ENCODE peak calls at places on chromosome 12, in six cellular contexts. H, X, W, U, L and I are unnamed samples.

GRCh38 chr12:91155990-91156389 is 26.6 kb downstream of the DCN start:
- DNase-seq in X (no peak), U (no peak), H (no peak), L (no peak), W (no peak), I (no peak)

GRCh38 chr12:131779027-131779426 is 49.2 kb upstream of the MMP17 start:
- DNase-seq in W (no peak), H (no peak), L (no peak), U (peak; percentile 27), X (no peak), I (no peak)

GRCh38 chr12:53005215-53005985 is 856 bp upstream of the EIF4B start:
- DNase-seq in W (peak; percentile 69), H (peak; percentile 17), U (no peak), X (no peak), L (no peak), I (no peak)

GRCh38 chr12:115324949-115325638 is 641.1 kb upstream of the TBX3 start:
- DNase-seq in L (no peak), H (no peak), X (no peak), U (no peak), W (no peak), I (no peak)

GRCh38 chr12:12439636-12440035 is 82.8 kb downstream of the BORCS5 start:
- DNase-seq in W (no peak), L (no peak), X (peak; percentile 98), H (no peak), U (peak; percentile 81), I (no peak)

GRCh38 chr12:57250956-57251355 is at the start of gene STAC3:
- DNase-seq in X (no peak), H (no peak), U (no peak), W (no peak), L (no peak), I (no peak)

GRCh38 chr12:26629864-26630263 is 203.1 kb downstream of the ITPR2 start:
- DNase-seq in L (no peak), H (no peak), X (peak; percentile 59), U (no peak), W (no peak), I (no peak)

GRCh38 chr12:124713436-124714082 is 146.1 kb upstream of the NCOR2 start:
- DNase-seq in W (no peak), U (peak; percentile 79), H (no peak), L (no peak), X (peak; percentile 81), I (no peak)

GRCh38 chr12:53870122-53870521 is 68.5 kb upstream of the HOXC13 start:
- DNase-seq in L (no peak), U (no peak), H (no peak), X (no peak), W (no peak), I (no peak)

GRCh38 chr12:108312885-108313203 is 26.3 kb downstream of the CMKLR1 start:
- DNase-seq in H (no peak), W (peak; percentile 91), X (no peak), L (no peak), U (no peak), I (no peak)

GRCh38 chr12:114710151-114710550 is 26.2 kb upstream of the TBX3 start:
- DNase-seq in L (no peak), X (no peak), H (no peak), U (no peak), W (peak; percentile 22), I (no peak)

GRCh38 chr12:85278598-85279448 is 1.2 kb upstream of the ALX1 start:
- DNase-seq in X (no peak), W (peak; percentile 55), L (no peak), H (no peak), U (no peak), I (no peak)

GRCh38 chr12:101698782-101699347 is 1.4 kb downstream of the CHPT1 start:
- DNase-seq in U (no peak), L (no peak), X (peak; percentile 5), H (no peak), W (no peak), I (no peak)

GRCh38 chr12:48002773-48003218 is 1.5 kb downstream of the COL2A1 start:
- DNase-seq in L (peak; percentile 47), X (peak; percentile 32), U (no peak), W (peak; percentile 74), H (peak; percentile 68), I (no peak)

GRCh38 chr12:120961604-120962486 is 16.5 kb upstream of the HNF1A start:
- DNase-seq in H (no peak), U (no peak), W (no peak), X (no peak), L (no peak), I (no peak)

GRCh38 chr12:107759410-107759809 is 1.5 kb downstream of the PRDM4 start:
- DNase-seq in W (no peak), U (no peak), L (peak; percentile 9), H (no peak), X (peak; percentile 92), I (peak; percentile 3)

GRCh38 chr12:100688451-100688864 is 106.1 kb upstream of the ANO4 start:
- DNase-seq in H (no peak), W (no peak), U (no peak), X (no peak), L (no peak), I (no peak)

GRCh38 chr12:124909831-124910560 is 4.5 kb downstream of the UBC start:
- DNase-seq in H (no peak), X (peak; percentile 31), L (no peak), U (no peak), W (no peak), I (no peak)

GRCh38 chr12:116855744-116856470 is 25.3 kb downstream of the HRK start:
- DNase-seq in W (peak; percentile 82), U (no peak), H (no peak), L (no peak), X (no peak), I (no peak)

GRCh38 chr12:31928246-31929139 is 30.7 kb upstream of the RESF1 start:
- DNase-seq in L (no peak), X (no peak), H (no peak), W (no peak), U (peak; percentile 71), I (no peak)

GRCh38 chr12:68236421-68237059 is 10.9 kb upstream of the IL26 start:
- DNase-seq in X (peak; percentile 40), H (no peak), L (no peak), U (peak; percentile 71), W (no peak), I (peak; percentile 1)

GRCh38 chr12:93913845-93914244 is 234.5 kb upstream of the PLXNC1 start:
- DNase-seq in U (no peak), L (no peak), H (no peak), X (peak; percentile 79), W (no peak), I (no peak)

GRCh38 chr12:121839993-121840761 is 18.5 kb downstream of the HPD start:
- DNase-seq in U (no peak), L (no peak), W (no peak), X (no peak), H (no peak), I (no peak)

GRCh38 chr12:129706716-129707115 is 197.1 kb downstream of the TMEM132D start:
- DNase-seq in U (no peak), W (no peak), L (no peak), X (no peak), H (no peak), I (no peak)

GRCh38 chr12:128059621-128060370 is 207.2 kb upstream of the TMEM132C start:
- DNase-seq in U (no peak), H (no peak), L (no peak), W (no peak), X (no peak), I (no peak)

GRCh38 chr12:75725505-75726120 is 214.2 kb upstream of the KRR1 start:
- DNase-seq in H (no peak), L (no peak), U (no peak), X (peak; percentile 47), W (no peak), I (no peak)

GRCh38 chr12:25271486-25272098 is 20.9 kb upstream of the KRAS start:
- DNase-seq in X (no peak), U (no peak), L (no peak), H (no peak), W (no peak), I (no peak)

GRCh38 chr12:19620222-19620621 is 180.9 kb downstream of the AEBP2 start:
- DNase-seq in L (no peak), U (no peak), W (no peak), H (no peak), X (peak; percentile 4), I (no peak)

GRCh38 chr12:6541371-6542165 is 7.3 kb downstream of the GAPDH start:
- DNase-seq in W (no peak), U (no peak), H (no peak), L (no peak), X (no peak), I (no peak)

GRCh38 chr12:117892441-117892840 is 76.3 kb downstream of the KSR2 start:
- DNase-seq in L (no peak), X (no peak), U (no peak), W (no peak), H (no peak), I (no peak)

GRCh38 chr12:59134750-59135149 is 214.4 kb upstream of the LRIG3 start:
- DNase-seq in W (no peak), L (no peak), H (no peak), X (no peak), U (no peak), I (no peak)

GRCh38 chr12:102917026-102917787 is at the start of gene PAH:
- DNase-seq in W (peak; percentile 76), X (no peak), U (peak; percentile 63), H (no peak), L (no peak), I (no peak)

GRCh38 chr12:121190523-121191031 is 19.4 kb upstream of the P2RX4 start:
- DNase-seq in U (no peak), W (no peak), L (no peak), X (peak; percentile 97), H (no peak), I (no peak)

GRCh38 chr12:96352161-96352835 is 47.9 kb downstream of the CDK17 start:
- DNase-seq in L (no peak), W (no peak), H (no peak), X (no peak), U (no peak), I (no peak)

GRCh38 chr12:75825686-75826085 is 205.9 kb downstream of the PHLDA1 start:
- DNase-seq in H (no peak), U (no peak), X (peak; percentile 90), L (no peak), W (no peak), I (no peak)

GRCh38 chr12:12723681-12724420 is 6.7 kb downstream of the CDKN1B start:
- DNase-seq in H (peak; percentile 44), L (no peak), X (no peak), U (peak; percentile 79), W (peak; percentile 81), I (peak; percentile 17)

GRCh38 chr12:132373967-132374820 is 44.8 kb upstream of the GALNT9 start:
- DNase-seq in H (no peak), W (peak; percentile 58), X (no peak), U (no peak), L (no peak), I (no peak)

GRCh38 chr12:95231190-95231589 is 13.6 kb downstream of the VEZT start:
- DNase-seq in X (peak; percentile 83), H (no peak), L (no peak), U (no peak), W (no peak), I (no peak)

GRCh38 chr12:53214687-53215455 is 7.8 kb upstream of the ITGB7 start:
- DNase-seq in X (no peak), W (peak; percentile 80), H (peak; percentile 71), U (no peak), L (no peak), I (no peak)

GRCh38 chr12:90102957-90103652 is 394.5 kb upstream of the ATP2B1 start:
- DNase-seq in H (peak; percentile 6), L (peak; percentile 14), X (peak; percentile 54), U (no peak), W (no peak), I (no peak)